ENCODE peak calls at places on chromosomes 16 and 17, in five cellular contexts. E is neural progenitor cell, H is fibroblast of lung, G is mammary epithelial cell, D is H9. S is an unnamed sample.

GRCh38 chr17:77504652-77505459 is 364.1 kb downstream of the SEC14L1 start:
- DNase-seq in D (no peak), E (no peak), G (no peak), H (no peak), S (no peak)

GRCh38 chr16:17359778-17360177 is 111.0 kb downstream of the XYLT1 start:
- DNase-seq in H (no peak), G (peak), E (no peak), D (no peak), S (no peak)

GRCh38 chr17:62178579-62178978 is 113.5 kb upstream of the MED13 start:
- DNase-seq in D (no peak), H (peak), G (peak), E (no peak), S (peak)

GRCh38 chr17:50168319-50168718 is 2.5 kb downstream of the SGCA start:
- DNase-seq in H (no peak), E (no peak), G (no peak), D (no peak), S (no peak)

GRCh38 chr17:61279476-61280145 is 120.0 kb upstream of the TBX2 start:
- DNase-seq in H (peak), E (no peak), G (no peak), D (no peak), S (no peak)

GRCh38 chr16:75264531-75264998 is 13.1 kb upstream of the BCAR1 start:
- DNase-seq in H (peak), E (no peak), G (no peak), D (no peak), S (peak)

GRCh38 chr16:67714522-67714921 is 4.6 kb downstream of the GFOD2 start:
- DNase-seq in D (no peak), G (no peak), E (no peak), H (no peak), S (no peak)

GRCh38 chr16:81905277-81905676 is 106.0 kb downstream of the SDR42E1 start:
- DNase-seq in H (no peak), D (peak), G (no peak), E (no peak), S (no peak)

GRCh38 chr17:64212122-64212521 is 50.9 kb downstream of the TEX2 start:
- DNase-seq in H (no peak), G (no peak), E (no peak), D (no peak), S (no peak)

GRCh38 chr16:2964416-2965223 is 545 bp downstream of the KREMEN2 start:
- DNase-seq in D (peak), G (peak), E (peak), H (no peak), S (no peak)

GRCh38 chr17:14871921-14872320 is 393.2 kb downstream of the PMP22 start:
- DNase-seq in E (no peak), H (peak), D (no peak), G (peak), S (no peak)

GRCh38 chr16:4489030-4489429 is 12.8 kb downstream of the HMOX2 start:
- DNase-seq in G (peak), H (peak), E (no peak), D (no peak), S (peak)

GRCh38 chr17:3594056-3594810 is 15.0 kb downstream of the TRPV1 start:
- DNase-seq in E (no peak), G (no peak), D (no peak), H (peak), S (peak)

GRCh38 chr17:16950488-16950887 is 21.4 kb downstream of the TNFRSF13B start:
- DNase-seq in D (no peak), H (no peak), G (no peak), E (no peak), S (no peak)

GRCh38 chr16:69889295-69889964 is 61.7 kb upstream of the CLEC18A start:
- DNase-seq in E (no peak), D (no peak), H (no peak), G (no peak), S (no peak)

GRCh38 chr17:4950075-4950756 is 703 bp upstream of the ENO3 start:
- DNase-seq in H (no peak), G (no peak), D (peak), E (peak), S (peak)

GRCh38 chr17:64769712-64770111 is 107.6 kb upstream of the SMURF2 start:
- DNase-seq in E (no peak), D (no peak), H (no peak), G (no peak), S (no peak)

GRCh38 chr16:17515421-17516210 is 44.9 kb upstream of the XYLT1 start:
- DNase-seq in D (no peak), H (peak), E (no peak), G (peak), S (no peak)

GRCh38 chr16:84479716-84480450 is 24.6 kb downstream of the MEAK7 start:
- DNase-seq in E (no peak), D (no peak), H (no peak), G (no peak), S (no peak)

GRCh38 chr16:84475643-84476240 is 28.7 kb downstream of the MEAK7 start:
- DNase-seq in H (no peak), D (no peak), G (no peak), E (no peak), S (no peak)

GRCh38 chr16:84481051-84481735 is 23.3 kb downstream of the MEAK7 start:
- DNase-seq in H (no peak), G (no peak), D (no peak), E (no peak), S (no peak)

GRCh38 chr16:84478172-84478948 is 26.1 kb downstream of the MEAK7 start:
- DNase-seq in H (peak), E (no peak), D (no peak), G (peak), S (no peak)

GRCh38 chr16:84477661-84478060 is 26.8 kb downstream of the MEAK7 start:
- DNase-seq in D (no peak), E (no peak), G (no peak), H (no peak), S (no peak)
- H2AFZ ChIP-seq in D (no peak), E (no peak), G (no peak), H (no peak), S (no peak)

GRCh38 chr16:31186176-31186575 is 6.2 kb downstream of the FUS start:
- DNase-seq in H (no peak), E (no peak), D (no peak), G (no peak), S (no peak)
- H2AFZ ChIP-seq in H (no peak), E (no peak), D (no peak), G (no peak), S (no peak)

GRCh38 chr16:72001180-72001890 is 1.1 kb upstream of the PKD1L3 start:
- DNase-seq in E (no peak), H (no peak), G (no peak), D (no peak), S (no peak)
- H2AFZ ChIP-seq in E (no peak), H (no peak), G (no peak), D (no peak), S (no peak)

DNA sequence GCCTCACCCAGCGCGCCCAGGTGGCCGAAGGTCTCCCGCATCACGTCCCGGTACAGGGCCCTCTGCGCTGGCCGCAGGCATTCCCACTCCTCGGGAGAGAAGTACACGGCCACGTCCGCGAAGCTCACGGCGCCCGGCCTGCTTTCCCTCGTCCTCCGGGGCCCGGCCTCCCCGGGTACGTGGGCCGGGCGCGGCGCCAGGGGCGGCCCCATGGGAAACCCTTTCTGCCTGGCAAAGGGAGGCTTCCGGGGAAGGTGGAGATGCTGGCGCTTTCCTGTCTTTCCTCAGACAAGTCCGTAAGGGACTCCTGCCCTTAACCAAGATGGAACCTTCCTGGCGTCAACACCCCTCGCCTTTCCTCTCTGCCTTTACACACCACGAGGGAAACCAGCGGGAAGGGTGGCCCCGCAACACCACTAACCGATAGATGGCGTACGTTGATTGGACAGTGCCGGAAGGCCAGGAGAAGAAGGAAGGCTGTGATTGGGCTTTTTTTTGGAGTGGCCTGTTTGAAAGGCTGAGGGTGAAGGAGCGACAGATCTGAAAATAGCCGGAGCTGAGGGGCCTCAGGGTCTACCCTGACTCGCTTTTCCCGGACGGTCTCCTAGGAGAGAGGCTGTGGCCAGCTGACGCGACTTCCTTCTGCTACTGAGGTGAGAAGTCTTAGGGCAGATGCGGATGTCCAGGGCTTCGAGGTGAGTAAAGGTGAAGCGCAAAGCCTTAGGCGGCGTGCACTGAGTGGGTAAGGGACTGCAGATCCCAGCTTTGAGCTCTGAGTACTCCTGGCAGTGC is at the start of gene ZNF785:
- DNase-seq in H (peak), D (peak), G (peak), E (peak), S (peak)
- H2AFZ ChIP-seq in H (peak), D (no peak), G (peak), E (peak), S (peak)

GRCh38 chr17:13350466-13350865 is 251.3 kb downstream of the HS3ST3A1 start:
- DNase-seq in H (no peak), D (no peak), G (no peak), E (no peak), S (no peak)

GRCh38 chr17:13346592-13346991 is 255.1 kb downstream of the HS3ST3A1 start:
- DNase-seq in D (no peak), E (no peak), G (no peak), H (no peak), S (no peak)

GRCh38 chr17:13351046-13351445 is 250.7 kb downstream of the HS3ST3A1 start:
- DNase-seq in H (peak), E (no peak), G (peak), D (no peak), S (no peak)

GRCh38 chr17:13346996-13347762 is 254.6 kb downstream of the HS3ST3A1 start:
- DNase-seq in D (no peak), G (peak), H (peak), E (no peak), S (no peak)

DNA sequence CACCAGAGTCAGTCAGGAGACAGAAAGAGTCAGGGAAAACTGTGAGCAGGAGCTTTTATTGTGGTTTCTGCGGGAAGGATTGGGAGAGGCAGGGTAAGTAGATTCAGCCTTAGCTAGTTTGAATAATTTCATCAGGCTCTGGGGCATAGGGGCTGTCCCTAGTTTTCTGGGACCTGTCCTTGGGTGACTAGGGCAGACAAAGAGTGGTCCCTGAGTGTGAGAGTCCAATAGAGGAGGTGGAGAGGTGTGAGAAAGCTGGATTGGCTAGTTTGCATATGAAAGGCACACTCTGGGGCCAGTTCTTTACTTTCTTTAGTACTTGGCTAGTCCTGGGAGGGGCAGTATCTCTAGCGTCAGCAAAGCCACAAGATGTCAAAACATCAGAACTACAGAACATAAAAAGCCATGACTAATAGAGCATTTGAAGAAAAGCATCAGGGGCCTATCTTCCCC is 255.6 kb downstream of the HS3ST3A1 start:
- DNase-seq in H (peak), E (no peak), G (peak), D (peak), S (no peak)
- H2AFZ ChIP-seq in H (peak), E (peak), G (peak), D (no peak), S (no peak)

DNA sequence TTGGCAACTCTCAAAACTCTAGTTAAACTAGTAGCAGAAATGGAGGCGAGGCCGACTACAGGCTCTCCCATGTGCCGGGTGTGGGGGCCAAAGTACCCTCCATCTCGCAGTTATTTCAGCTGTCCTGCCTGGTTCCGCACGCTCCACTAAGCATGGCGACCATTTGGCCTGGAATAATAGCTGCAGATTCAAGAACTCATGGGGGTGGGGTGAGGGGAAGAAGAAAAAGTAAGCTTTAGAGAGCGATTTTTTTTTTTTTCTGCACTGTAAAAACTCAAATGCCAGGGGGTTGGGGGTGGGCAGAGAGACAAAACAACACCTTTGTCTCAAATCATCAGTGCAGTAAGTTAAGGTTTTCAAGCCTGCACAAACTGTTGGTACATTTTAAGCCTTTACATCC is 694.5 kb upstream of the SALL1 start:
- DNase-seq in G (no peak), H (no peak), D (no peak), E (peak), S (no peak)
- H2AFZ ChIP-seq in G (no peak), H (no peak), D (no peak), E (peak), S (no peak)

GRCh38 chr16:21565816-21566669 is 33.3 kb upstream of the METTL9 start:
- DNase-seq in G (no peak), E (no peak), D (no peak), H (no peak), S (no peak)
- H2AFZ ChIP-seq in G (no peak), E (no peak), D (no peak), H (no peak), S (no peak)

DNA sequence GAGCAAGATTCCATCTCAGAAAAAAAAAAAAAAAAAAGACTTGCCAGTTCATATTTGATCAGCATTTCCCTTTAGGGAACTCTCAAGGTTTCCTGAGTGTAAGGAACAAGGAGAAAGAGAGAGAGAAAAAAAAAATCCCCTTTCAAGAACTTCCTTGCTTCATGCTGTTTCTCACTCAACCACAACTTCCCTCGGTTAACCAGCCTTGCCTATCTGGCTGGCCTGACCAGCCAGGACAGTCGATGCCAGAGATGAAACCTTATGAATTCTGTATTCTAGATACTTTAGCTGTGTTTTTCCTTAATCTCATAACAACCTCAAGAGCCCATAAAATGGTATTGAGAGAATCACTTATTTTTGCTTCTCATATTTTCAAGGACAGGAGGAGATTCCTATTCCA is 2.6 kb upstream of the N4BP1 start:
- DNase-seq in G (no peak), E (no peak), H (no peak), D (no peak), S (no peak)
- H2AFZ ChIP-seq in G (peak), E (no peak), H (no peak), D (no peak), S (no peak)

GRCh38 chr17:915416-916201 is 64.0 kb downstream of the NXN start:
- DNase-seq in D (no peak), G (peak), H (no peak), E (peak), S (peak)

GRCh38 chr17:918102-918740 is 61.4 kb downstream of the NXN start:
- DNase-seq in D (no peak), E (no peak), G (no peak), H (no peak), S (peak)

GRCh38 chr17:916315-916714 is 63.3 kb downstream of the NXN start:
- DNase-seq in H (no peak), D (no peak), G (no peak), E (no peak), S (no peak)

GRCh38 chr17:920190-920589 is 59.4 kb downstream of the NXN start:
- DNase-seq in G (no peak), E (no peak), H (no peak), D (no peak), S (no peak)

DNA sequence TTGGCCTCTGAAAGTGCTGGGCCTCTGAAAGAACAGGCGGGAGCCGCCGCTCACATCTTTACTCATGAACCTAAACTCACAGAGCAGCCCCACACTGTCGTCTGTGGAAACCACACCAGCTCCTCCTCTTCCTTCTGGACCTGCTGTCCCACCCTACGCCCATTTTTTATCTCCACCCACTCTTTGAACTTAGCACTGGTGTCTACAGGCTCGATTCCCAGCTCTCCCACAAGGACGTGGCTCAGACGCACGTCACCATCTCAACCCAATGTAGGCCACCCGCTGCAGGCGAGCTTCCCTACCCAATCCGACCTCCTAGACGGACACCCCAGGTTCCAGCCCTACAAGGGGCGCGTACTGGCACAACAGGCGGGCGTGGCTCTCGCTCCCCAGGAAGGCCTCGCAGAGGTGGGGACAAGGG is 62.2 kb downstream of the NXN start:
- DNase-seq in H (no peak), E (no peak), G (no peak), D (no peak), S (peak)
- H2AFZ ChIP-seq in H (no peak), E (no peak), G (no peak), D (no peak), S (peak)